ENCODE peak calls at places on chromosome 6, in seven cellular contexts. J is ovary, V is cardiac fibroblast, O is fibroblast of lung, H is brain microvascular endothelial cell, P is astrocyte of the spinal cord, M is kidney epithelial cell. X is an unnamed sample.

GRCh38 chr6:33570806-33571636 is 9.1 kb downstream of the BAK1 start:
- DNase-seq in J (peak; percentile 87), V (peak; percentile 64), O (peak; percentile 67), H (peak; percentile 62), P (peak; percentile 66), M (no peak), X (peak; percentile 53)

GRCh38 chr6:157323924-157324276 is 581 bp upstream of the TMEM242 start:
- DNase-seq in J (peak; percentile 81), V (peak; percentile 83), O (peak; percentile 87), H (peak; percentile 78), P (peak; percentile 89), M (no peak), X (peak; percentile 31)

GRCh38 chr6:149107973-149108372 is 209.5 kb upstream of the TAB2 start:
- DNase-seq in J (no peak), V (no peak), O (no peak), H (no peak), P (no peak), M (no peak), X (no peak)

GRCh38 chr6:130293800-130294199 is 71.0 kb upstream of the SAMD3 start:
- DNase-seq in J (no peak), V (peak; percentile 78), O (peak; percentile 74), H (peak; percentile 79), P (peak; percentile 74), M (no peak), X (peak; percentile 59)

GRCh38 chr6:79810153-79810806 is 137.1 kb downstream of the ELOVL4 start:
- DNase-seq in J (no peak), V (no peak), O (no peak), H (no peak), P (no peak), M (no peak), X (peak; percentile 44)

GRCh38 chr6:56408976-56409375 is 161.6 kb upstream of the COL21A1 start:
- DNase-seq in J (no peak), V (no peak), O (no peak), H (no peak), P (no peak), M (no peak), X (no peak)

GRCh38 chr6:42702200-42702599 is 20.2 kb downstream of the PRPH2 start:
- DNase-seq in J (no peak), V (peak; percentile 41), O (peak; percentile 32), H (peak; percentile 54), P (no peak), M (peak; percentile 56), X (peak; percentile 38)

GRCh38 chr6:20704325-20704724 is 170.1 kb downstream of the CDKAL1 start:
- DNase-seq in J (no peak), V (no peak), O (no peak), H (no peak), P (no peak), M (no peak), X (no peak)

GRCh38 chr6:93350774-93351173 is 68.6 kb downstream of the EPHA7 start:
- DNase-seq in J (no peak), V (no peak), O (no peak), H (no peak), P (no peak), M (no peak), X (no peak)

GRCh38 chr6:134750669-134751068 is 199.2 kb downstream of the ALDH8A1 start:
- DNase-seq in J (no peak), V (peak; percentile 14), O (no peak), H (no peak), P (peak; percentile 25), M (no peak), X (peak; percentile 65)

GRCh38 chr6:134317471-134318131 is at the start of gene SGK1:
- DNase-seq in J (peak; percentile 73), V (peak; percentile 56), O (peak; percentile 58), H (peak; percentile 46), P (peak; percentile 56), M (no peak), X (no peak)

GRCh38 chr6:121435444-121436069 is at the start of gene GJA1:
- DNase-seq in J (no peak), V (peak; percentile 92), O (peak; percentile 88), H (peak; percentile 85), P (peak; percentile 92), M (peak; percentile 56), X (peak; percentile 86)

GRCh38 chr6:111573118-111573883 is 32.4 kb downstream of the TRAF3IP2 start:
- DNase-seq in J (no peak), V (peak; percentile 81), O (peak; percentile 74), H (peak; percentile 76), P (peak; percentile 83), M (no peak), X (peak; percentile 77)

GRCh38 chr6:127520061-127520460 is 926 bp upstream of the MTCL3 start:
- DNase-seq in J (no peak), V (peak; percentile 48), O (peak; percentile 50), H (peak; percentile 16), P (peak; percentile 18), M (no peak), X (no peak)

GRCh38 chr6:15495375-15495901 is 167.4 kb downstream of the DTNBP1 start:
- DNase-seq in J (no peak), V (no peak), O (peak; percentile 84), H (no peak), P (no peak), M (no peak), X (no peak)

DNA sequence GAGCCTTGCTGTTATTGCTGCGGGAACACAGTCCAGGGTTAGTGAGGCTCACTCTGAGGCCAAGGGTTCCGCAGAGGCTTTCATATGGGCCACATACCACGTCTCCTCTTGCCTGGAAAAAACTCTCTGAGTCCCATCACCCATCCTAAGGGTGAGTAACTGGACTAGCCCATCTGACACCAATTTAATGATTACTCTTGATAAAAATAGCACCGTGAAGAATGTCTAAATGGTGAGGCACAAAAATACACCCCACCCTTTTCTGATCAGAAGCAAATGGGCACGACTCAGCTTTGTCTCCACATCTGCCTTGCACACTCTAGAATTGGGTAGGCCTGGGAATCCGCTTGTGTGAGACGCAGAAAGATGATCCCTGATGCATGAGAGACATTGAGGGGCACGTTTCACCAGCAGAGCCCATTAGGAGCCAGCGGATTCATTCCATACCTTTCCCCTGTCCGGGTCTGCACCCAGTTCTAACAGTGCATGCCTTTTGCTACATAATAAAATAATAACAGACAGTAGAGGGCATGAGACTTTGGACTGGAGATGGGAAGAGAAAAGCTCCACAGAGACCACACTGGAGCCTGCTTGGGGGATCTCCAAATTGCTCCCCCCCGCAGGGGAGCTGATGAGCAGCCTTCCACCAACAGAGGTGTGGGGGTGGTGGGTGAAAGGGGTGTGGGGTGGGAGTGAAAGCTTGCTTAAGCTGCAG is 110.0 kb upstream of the KCNK16 start:
- DNase-seq in J (no peak), V (no peak), O (no peak), H (no peak), P (no peak), M (no peak), X (peak; percentile 77)
- TF ChIP-seq CTCF in J (no peak), V (no peak), O (no peak), H (no peak), P (no peak), M (no peak), X (no peak)

GRCh38 chr6:150924808-150925654 is 59.5 kb downstream of the MTHFD1L start:
- DNase-seq in J (no peak), V (peak; percentile 29), O (no peak), H (peak; percentile 48), P (no peak), M (no peak), X (no peak)
- H3K4me3 ChIP-seq in J (no peak overlapping the region), V (no peak overlapping the region), O (no peak overlapping the region), H (no peak overlapping the region), P (no peak overlapping the region), M (no peak overlapping the region), X (no peak overlapping the region)

GRCh38 chr6:170514908-170515307 is 38.2 kb downstream of the PSMB1 start:
- DNase-seq in J (no peak), V (no peak), O (no peak), H (no peak), P (no peak), M (no peak), X (no peak)
- TF ChIP-seq CTCF in J (no peak), V (no peak), O (no peak), H (no peak), P (no peak), M (no peak), X (no peak)

GRCh38 chr6:5997420-5998093 is 9.2 kb downstream of the NRN1 start:
- DNase-seq in J (no peak), V (no peak), O (no peak), H (no peak), P (peak; percentile 19), M (no peak), X (no peak)
- H3K4me3 ChIP-seq in J (peak overlapping the region; percentile 55), V (peak overlapping the region; percentile 14), O (peak overlapping the region; percentile 19), H (peak overlapping the region; percentile 26), P (no peak overlapping the region), M (no peak overlapping the region), X (peak overlapping the region; percentile 15)

GRCh38 chr6:11585426-11586016 is 48.0 kb downstream of the TMEM170B start:
- DNase-seq in J (no peak), V (peak; percentile 84), O (peak; percentile 78), H (peak; percentile 70), P (peak; percentile 76), M (no peak), X (peak; percentile 27)
- TF ChIP-seq CTCF in J (peak; percentile 54), V (peak; percentile 50), O (peak; percentile 62), H (peak; percentile 49), P (peak; percentile 58), M (peak; percentile 42), X (peak; percentile 50)

DNA sequence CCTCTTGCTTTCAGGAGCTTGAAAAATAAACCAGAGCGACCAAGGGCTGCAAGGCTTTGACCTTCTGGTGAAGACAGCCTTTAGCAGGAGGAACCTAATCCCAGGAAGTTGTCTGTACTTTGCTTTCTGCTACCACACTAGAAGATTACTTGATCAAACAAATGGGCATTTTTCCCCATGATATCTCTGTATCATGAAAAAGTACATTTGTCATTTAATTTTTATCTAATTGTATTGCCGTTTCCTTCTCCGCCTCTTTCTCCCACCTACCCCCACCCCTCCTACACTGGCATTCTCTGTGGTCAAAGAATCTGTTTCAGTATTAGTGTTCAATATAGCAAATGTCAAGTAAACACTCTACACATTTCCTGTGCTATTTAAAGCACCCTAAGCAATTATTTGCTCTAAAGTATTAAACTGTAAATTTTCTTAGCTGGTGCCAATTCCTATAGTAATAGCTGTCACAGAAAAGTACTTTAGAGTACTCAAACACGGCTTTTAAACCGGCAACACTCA is 29.7 kb downstream of the ATXN1 start:
- DNase-seq in J (no peak), V (no peak), O (no peak), H (no peak), P (no peak), M (no peak), X (no peak)
- H3K4me3 ChIP-seq in J (no peak overlapping the region), V (no peak overlapping the region), O (no peak overlapping the region), H (no peak overlapping the region), P (no peak overlapping the region), M (no peak overlapping the region), X (no peak overlapping the region)

GRCh38 chr6:39370021-39370420 is 47.5 kb upstream of the KCNK16 start:
- DNase-seq in J (no peak), V (peak; percentile 10), O (no peak), H (no peak), P (no peak), M (no peak), X (no peak)
- TF ChIP-seq CTCF in J (no peak), V (peak; percentile 25), O (peak; percentile 20), H (peak; percentile 57), P (peak; percentile 31), M (peak; percentile 3), X (peak; percentile 41)

GRCh38 chr6:98838027-98838426 is 3.7 kb downstream of the POU3F2 start:
- DNase-seq in J (no peak), V (no peak), O (no peak), H (no peak), P (no peak), M (no peak), X (no peak)
- H3K4me3 ChIP-seq in J (no peak overlapping the region), V (no peak overlapping the region), O (no peak overlapping the region), H (no peak overlapping the region), P (no peak overlapping the region), M (no peak overlapping the region), X (no peak overlapping the region)

X was measured in HFF-Myc.